ENCODE peak calls at places on chromosomes 16 and 17, in six cellular contexts. One of them, this sample, is unnamed.

GRCh38 chr16:8063151-8063550 is 527.2 kb downstream of the TMEM114 start:
- DNase-seq in mesendoderm: peak
- DNase-seq in IMR-90: no peak
- DNase-seq in H9: no peak
- DNase-seq in neuronal stem cell: no peak
- DNase-seq in H1: no peak
- DNase-seq in this sample: no peak

GRCh38 chr17:75831032-75831567 is 13.1 kb downstream of the UNC13D start:
- DNase-seq in mesendoderm: no peak
- DNase-seq in IMR-90: no peak
- DNase-seq in H9: peak
- DNase-seq in neuronal stem cell: no peak
- DNase-seq in H1: no peak
- DNase-seq in this sample: no peak

GRCh38 chr16:23679274-23679985 is 741 bp downstream of the PLK1 start:
- DNase-seq in mesendoderm: peak
- DNase-seq in IMR-90: peak
- DNase-seq in H9: peak
- DNase-seq in neuronal stem cell: peak
- DNase-seq in H1: peak
- DNase-seq in this sample: peak

GRCh38 chr17:5410594-5411272 is 8.7 kb downstream of the NUP88 start:
- DNase-seq in mesendoderm: no peak
- DNase-seq in IMR-90: no peak
- DNase-seq in H9: no peak
- DNase-seq in neuronal stem cell: no peak
- DNase-seq in H1: no peak
- DNase-seq in this sample: no peak

GRCh38 chr17:56110463-56111138 is 42.7 kb upstream of the ANKFN1 start:
- DNase-seq in mesendoderm: no peak
- DNase-seq in IMR-90: no peak
- DNase-seq in H9: no peak
- DNase-seq in neuronal stem cell: no peak
- DNase-seq in H1: no peak
- DNase-seq in this sample: no peak

GRCh38 chr16:12773216-12773615 is 30.5 kb downstream of the CPPED1 start:
- DNase-seq in mesendoderm: no peak
- DNase-seq in IMR-90: peak
- DNase-seq in H9: no peak
- DNase-seq in neuronal stem cell: no peak
- DNase-seq in H1: no peak
- DNase-seq in this sample: no peak

GRCh38 chr17:5225668-5226457 is 8.8 kb downstream of the SCIMP start:
- DNase-seq in mesendoderm: no peak
- DNase-seq in IMR-90: no peak
- DNase-seq in H9: no peak
- DNase-seq in neuronal stem cell: no peak
- DNase-seq in H1: no peak
- DNase-seq in this sample: no peak

GRCh38 chr17:27562777-27563455 is 68.1 kb upstream of the LGALS9 start:
- DNase-seq in mesendoderm: no peak
- DNase-seq in IMR-90: peak
- DNase-seq in H9: no peak
- DNase-seq in neuronal stem cell: no peak
- DNase-seq in H1: no peak
- DNase-seq in this sample: no peak

GRCh38 chr16:73095885-73096341 is 48.0 kb upstream of the ZFHX3 start:
- DNase-seq in mesendoderm: peak
- DNase-seq in IMR-90: no peak
- DNase-seq in H9: no peak
- DNase-seq in neuronal stem cell: no peak
- DNase-seq in H1: no peak
- DNase-seq in this sample: no peak

GRCh38 chr17:80785477-80786178 is 206.0 kb upstream of the CHMP6 start:
- DNase-seq in mesendoderm: no peak
- DNase-seq in IMR-90: no peak
- DNase-seq in H9: peak
- DNase-seq in neuronal stem cell: no peak
- DNase-seq in H1: no peak
- DNase-seq in this sample: no peak

GRCh38 chr17:77462553-77463497 is 322.1 kb downstream of the SEC14L1 start:
- DNase-seq in mesendoderm: no peak
- DNase-seq in IMR-90: no peak
- DNase-seq in H9: no peak
- DNase-seq in neuronal stem cell: no peak
- DNase-seq in H1: no peak
- DNase-seq in this sample: no peak

GRCh38 chr16:4511441-4512082 is 27.0 kb downstream of the CDIP1 start:
- DNase-seq in mesendoderm: peak
- DNase-seq in IMR-90: peak
- DNase-seq in H9: peak
- DNase-seq in neuronal stem cell: peak
- DNase-seq in H1: peak
- DNase-seq in this sample: peak

GRCh38 chr16:14462811-14463210 is 167.2 kb downstream of the PARN start:
- DNase-seq in mesendoderm: peak
- DNase-seq in IMR-90: peak
- DNase-seq in H9: no peak
- DNase-seq in neuronal stem cell: no peak
- DNase-seq in H1: no peak
- DNase-seq in this sample: no peak

DNA sequence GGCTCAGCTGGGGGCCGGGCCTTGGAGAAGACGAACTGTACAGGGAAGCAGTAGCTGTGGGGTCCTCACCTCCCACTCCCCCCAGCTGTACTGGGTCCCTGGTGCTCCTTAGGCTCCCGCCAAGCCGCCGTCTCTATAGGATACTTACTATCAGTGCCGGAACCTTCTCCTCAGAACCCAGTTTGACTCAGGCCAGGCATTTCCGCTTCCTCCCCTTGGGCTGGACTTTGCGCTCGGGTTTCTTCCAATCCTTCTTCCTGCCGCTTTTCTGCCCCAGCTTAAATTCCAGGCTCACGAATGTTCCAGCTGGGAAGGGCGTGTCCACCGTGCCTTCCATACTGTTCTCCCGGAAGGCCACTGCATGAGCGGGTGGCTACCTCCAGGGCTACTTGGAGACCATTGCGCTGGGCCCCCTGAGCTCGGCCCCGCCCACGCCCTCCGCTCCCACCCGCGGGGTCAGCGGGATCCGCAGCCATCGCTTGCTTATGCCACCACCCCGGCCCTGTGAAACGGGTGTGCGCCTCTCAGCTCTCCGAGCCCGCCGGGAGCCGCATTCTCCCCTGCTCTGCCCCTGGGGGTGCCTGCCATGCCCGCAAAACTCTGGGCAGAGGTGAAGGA is 1795.9 kb downstream of the TP53TG3F start:
- DNase-seq in mesendoderm: no peak
- DNase-seq in IMR-90: no peak
- DNase-seq in H9: no peak
- DNase-seq in neuronal stem cell: no peak
- DNase-seq in H1: no peak
- DNase-seq in this sample: no peak
- H2BK15ac ChIP-seq in mesendoderm: no peak
- H2BK15ac ChIP-seq in IMR-90: no peak
- H2BK15ac ChIP-seq in H9: no peak
- H2BK15ac ChIP-seq in neuronal stem cell: no peak
- H2BK15ac ChIP-seq in H1: no peak
- H2BK15ac ChIP-seq in this sample: no peak

GRCh38 chr17:44219636-44220210 is at the start of gene UBTF:
- DNase-seq in mesendoderm: peak
- DNase-seq in IMR-90: peak
- DNase-seq in H9: peak
- DNase-seq in neuronal stem cell: peak
- DNase-seq in H1: peak
- DNase-seq in this sample: peak
- H3K23ac ChIP-seq in mesendoderm: peak
- H3K23ac ChIP-seq in IMR-90: peak
- H3K23ac ChIP-seq in H9: no peak
- H3K23ac ChIP-seq in neuronal stem cell: peak
- H3K23ac ChIP-seq in H1: no peak
- H3K23ac ChIP-seq in this sample: peak

DNA sequence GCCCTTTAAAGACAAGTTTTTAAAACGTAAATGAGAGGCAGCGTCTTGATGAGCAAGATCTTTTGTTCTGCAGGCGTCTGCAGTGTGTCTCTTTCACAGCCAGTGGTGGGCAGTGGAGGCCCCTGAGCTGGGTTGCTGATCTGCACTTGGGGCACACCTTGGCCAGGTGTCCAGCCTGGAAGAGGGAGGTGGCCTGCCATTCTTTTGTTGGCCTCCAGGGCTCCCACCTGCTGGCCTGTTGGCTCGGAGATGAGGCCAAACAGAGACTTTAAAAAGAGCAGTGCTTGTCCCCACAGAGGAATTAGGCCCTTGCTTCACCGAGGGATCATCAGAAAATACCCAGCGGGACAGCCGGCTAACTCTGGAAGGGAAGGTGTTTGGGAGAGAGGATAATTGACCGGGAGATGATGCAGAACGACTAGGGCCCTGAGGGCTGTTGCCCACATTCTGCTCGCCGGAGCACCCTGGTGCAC is 145.9 kb upstream of the PLCG2 start:
- DNase-seq in mesendoderm: peak
- DNase-seq in IMR-90: no peak
- DNase-seq in H9: peak
- DNase-seq in neuronal stem cell: no peak
- DNase-seq in H1: peak
- DNase-seq in this sample: no peak
- H2BK15ac ChIP-seq in mesendoderm: no peak
- H2BK15ac ChIP-seq in IMR-90: peak
- H2BK15ac ChIP-seq in H9: no peak
- H2BK15ac ChIP-seq in neuronal stem cell: no peak
- H2BK15ac ChIP-seq in H1: no peak
- H2BK15ac ChIP-seq in this sample: peak

GRCh38 chr16:49092704-49093103 is 188.9 kb downstream of the CBLN1 start:
- DNase-seq in mesendoderm: no peak
- DNase-seq in IMR-90: no peak
- DNase-seq in H9: no peak
- DNase-seq in neuronal stem cell: no peak
- DNase-seq in H1: no peak
- DNase-seq in this sample: no peak
- H3K23ac ChIP-seq in mesendoderm: no peak
- H3K23ac ChIP-seq in IMR-90: no peak
- H3K23ac ChIP-seq in H9: no peak
- H3K23ac ChIP-seq in neuronal stem cell: no peak
- H3K23ac ChIP-seq in H1: no peak
- H3K23ac ChIP-seq in this sample: no peak

GRCh38 chr17:17824119-17824779 is 12.5 kb downstream of the SREBF1 start:
- DNase-seq in mesendoderm: peak
- DNase-seq in IMR-90: no peak
- DNase-seq in H9: no peak
- DNase-seq in neuronal stem cell: no peak
- DNase-seq in H1: peak
- DNase-seq in this sample: peak

GRCh38 chr17:17824780-17825614 is 11.8 kb downstream of the SREBF1 start:
- DNase-seq in mesendoderm: peak
- DNase-seq in IMR-90: no peak
- DNase-seq in H9: peak
- DNase-seq in neuronal stem cell: no peak
- DNase-seq in H1: no peak
- DNase-seq in this sample: peak

GRCh38 chr17:17827826-17828621 is 8.8 kb downstream of the SREBF1 start:
- DNase-seq in mesendoderm: no peak
- DNase-seq in IMR-90: no peak
- DNase-seq in H9: no peak
- DNase-seq in neuronal stem cell: no peak
- DNase-seq in H1: no peak
- DNase-seq in this sample: no peak

GRCh38 chr17:17826942-17827785 is 9.6 kb downstream of the SREBF1 start:
- DNase-seq in mesendoderm: no peak
- DNase-seq in IMR-90: no peak
- DNase-seq in H9: no peak
- DNase-seq in neuronal stem cell: no peak
- DNase-seq in H1: no peak
- DNase-seq in this sample: no peak

GRCh38 chr17:17826340-17826708 is 10.5 kb downstream of the SREBF1 start:
- DNase-seq in mesendoderm: no peak
- DNase-seq in IMR-90: no peak
- DNase-seq in H9: no peak
- DNase-seq in neuronal stem cell: no peak
- DNase-seq in H1: no peak
- DNase-seq in this sample: no peak
- H2BK15ac ChIP-seq in mesendoderm: no peak
- H2BK15ac ChIP-seq in IMR-90: no peak
- H2BK15ac ChIP-seq in H9: no peak
- H2BK15ac ChIP-seq in neuronal stem cell: peak
- H2BK15ac ChIP-seq in H1: no peak
- H2BK15ac ChIP-seq in this sample: no peak

GRCh38 chr16:55364811-55365210 is 40.8 kb downstream of the IRX6 start:
- DNase-seq in mesendoderm: no peak
- DNase-seq in IMR-90: no peak
- DNase-seq in H9: no peak
- DNase-seq in neuronal stem cell: no peak
- DNase-seq in H1: no peak
- DNase-seq in this sample: no peak
- H3K23ac ChIP-seq in mesendoderm: no peak
- H3K23ac ChIP-seq in IMR-90: no peak
- H3K23ac ChIP-seq in H9: no peak
- H3K23ac ChIP-seq in neuronal stem cell: no peak
- H3K23ac ChIP-seq in H1: no peak
- H3K23ac ChIP-seq in this sample: no peak